ENCODE peak calls at places on chromosome 1, in seven cellular contexts. D, J, W, K, V, H and X are unnamed samples.
A peak's percentile ranks its signal among the peaks of the same experiment; 100 is the strongest.

GRCh38 chr1:76713535-76713934 is 153.7 kb upstream of the ST6GALNAC5 start:
- DNase-seq in D (peak; percentile 22), J (no peak), H (no peak), W (no peak), V (no peak), K (no peak), X (no peak)

GRCh38 chr1:20126041-20126805 is 6.9 kb upstream of the PLA2G2D start:
- DNase-seq in W (no peak), V (no peak), H (no peak), D (peak; percentile 53), K (no peak), J (no peak), X (no peak)

GRCh38 chr1:22489823-22490222 is 38.2 kb downstream of the ZBTB40 start:
- DNase-seq in H (no peak), V (no peak), W (no peak), J (no peak), K (no peak), D (no peak), X (no peak)

GRCh38 chr1:26278303-26278702 is 1.6 kb upstream of the SH3BGRL3 start:
- DNase-seq in W (peak; percentile 91), H (no peak), J (no peak), K (no peak), V (no peak), D (no peak), X (no peak)

GRCh38 chr1:47201179-47201578 is 11.3 kb upstream of the PDZK1IP1 start:
- DNase-seq in V (no peak), W (no peak), J (no peak), H (no peak), D (no peak), K (no peak), X (no peak)

GRCh38 chr1:204357551-204357950 is 2.2 kb downstream of the PLEKHA6 start:
- DNase-seq in W (no peak), D (no peak), V (peak; percentile 57), H (no peak), K (no peak), J (no peak), X (no peak)

GRCh38 chr1:233656032-233656620 is 42.2 kb downstream of the KCNK1 start:
- DNase-seq in V (no peak), J (no peak), D (no peak), H (no peak), K (no peak), W (no peak), X (no peak)

GRCh38 chr1:8723010-8723409 is 94.4 kb downstream of the RERE start:
- DNase-seq in H (no peak), V (no peak), J (no peak), D (no peak), K (no peak), W (no peak), X (no peak)

GRCh38 chr1:243734311-243734700 is 115.7 kb downstream of the AKT3 start:
- DNase-seq in D (no peak), V (no peak), H (no peak), K (no peak), J (no peak), W (no peak), X (no peak)

GRCh38 chr1:16351449-16351993 is 759 bp downstream of the FBXO42 start:
- DNase-seq in K (no peak), W (no peak), V (no peak), J (peak; percentile 42), D (no peak), H (no peak), X (no peak)